ENCODE peak calls at places on chromosomes 12 and 14, in four cellular contexts. S is body of pancreas, W is GM23248, Z is MM.1S. K is an unnamed sample. For H3K9me3 and H3K4me1, the result is how much of the 10 kb centered on the place peaks cover.

GRCh38 chr12:66345212-66345611 is 42.9 kb downstream of the HELB start:
- DNase-seq in S (no peak), W (no peak), Z (no peak), K (no peak)

GRCh38 chr14:77023001-77023996 is 5.2 kb downstream of the IRF2BPL start:
- DNase-seq in Z (no peak), W (peak), S (peak), K (peak)

GRCh38 chr14:39615352-39615751 is 183.1 kb upstream of the FBXO33 start:
- DNase-seq in S (no peak), W (no peak), Z (no peak), K (no peak)

GRCh38 chr12:6871052-6871957 is 1.8 kb downstream of the SPSB2 start:
- DNase-seq in S (no peak), Z (peak), W (peak), K (no peak)

GRCh38 chr14:95294834-95295599 is 24.7 kb downstream of the CLMN start:
- DNase-seq in W (peak), Z (no peak), S (peak), K (no peak)

GRCh38 chr12:1929241-1929984 is 11.0 kb upstream of the CACNA2D4 start:
- DNase-seq in Z (no peak), W (no peak), S (no peak), K (no peak)

GRCh38 chr14:50839048-50839447 is 8.1 kb upstream of the NIN start:
- DNase-seq in S (no peak), Z (peak), W (peak), K (no peak)

GRCh38 chr14:53295985-53296582 is 143.0 kb upstream of the DDHD1 start:
- DNase-seq in Z (peak), W (peak), S (no peak), K (peak)

GRCh38 chr14:104184911-104185499 is 46.6 kb downstream of the KIF26A start:
- DNase-seq in Z (no peak), S (no peak), W (no peak), K (peak)

GRCh38 chr14:65239143-65239672 is 136.9 kb upstream of the MAX start:
- DNase-seq in S (no peak), W (peak), Z (no peak), K (peak)

GRCh38 chr14:89589400-89590128 is 172.5 kb upstream of the FOXN3 start:
- DNase-seq in S (no peak), Z (no peak), W (no peak), K (no peak)
- H3K9me3 ChIP-seq in S (under half), Z (under half), W (under half), K (under half)

GRCh38 chr12:124920353-124920935 is 6.0 kb upstream of the UBC start:
- DNase-seq in S (no peak), W (no peak), Z (no peak), K (no peak)
- H3K4me3 ChIP-seq in S (no peak), W (peak), Z (peak), K (no peak)

GRCh38 chr14:75341639-75342038 is 63.0 kb downstream of the FOS start:
- DNase-seq in S (no peak), Z (no peak), W (peak), K (no peak)
- H3K4me1 ChIP-seq in S (under half), Z (under half), W (under half), K (under half)

DNA sequence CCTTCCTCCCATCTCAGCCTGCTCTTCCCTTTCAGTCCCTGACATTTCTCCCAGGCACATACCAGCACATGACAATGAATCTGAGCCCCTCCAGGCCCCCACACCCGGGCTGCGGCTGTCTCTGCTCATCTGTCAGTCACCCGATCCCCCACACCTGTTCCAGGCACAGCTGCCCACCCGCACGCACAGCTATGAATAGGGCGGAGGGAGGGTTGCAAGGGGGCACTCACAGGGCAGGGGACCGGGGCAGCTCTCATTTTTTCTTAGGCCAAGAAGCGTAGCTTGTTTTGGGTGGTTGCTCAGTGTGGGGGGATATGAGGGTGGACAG is 43.7 kb upstream of the TSPAN9 start:
- DNase-seq in W (no peak), S (no peak), Z (no peak), K (no peak)
- H3K9me3 ChIP-seq in W (under half), S (under half), Z (under half), K (under half)

DNA sequence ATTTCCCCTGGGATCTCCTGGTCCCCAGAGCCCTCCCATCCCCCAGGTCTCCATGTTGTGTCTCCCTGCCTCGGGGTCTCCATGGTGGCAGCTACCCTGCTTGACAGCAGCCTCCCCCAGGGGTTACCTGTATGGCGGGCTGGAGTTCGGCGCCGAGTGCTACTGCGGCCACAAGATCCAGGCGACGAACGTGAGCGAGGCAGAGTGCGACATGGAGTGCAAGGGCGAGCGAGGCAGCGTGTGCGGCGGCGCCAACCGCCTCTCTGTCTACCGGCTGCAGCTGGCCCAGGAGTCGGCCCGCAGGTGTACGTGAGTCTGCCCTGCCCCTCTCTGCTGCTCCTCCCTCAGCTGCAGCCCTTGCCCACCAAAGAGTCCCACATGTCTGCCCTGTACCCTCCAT is 80.9 kb downstream of the WSCD2 start:
- DNase-seq in S (no peak), W (no peak), Z (no peak), K (no peak)
- H3K4me3 ChIP-seq in S (no peak), W (no peak), Z (no peak), K (no peak)

GRCh38 chr12:120692524-120693033 is 5.6 kb downstream of the MLEC start:
- DNase-seq in W (no peak), Z (no peak), S (peak), K (no peak)
- H3K4me1 ChIP-seq in W (under half), Z (under half), S (half or more), K (under half)

GRCh38 chr14:106848330-106849121 is 1322.1 kb downstream of the TMEM121 start:
- DNase-seq in S (peak), W (no peak), Z (no peak), K (no peak)
- H3K9me3 ChIP-seq in S (under half), W (under half), Z (under half), K (under half)

GRCh38 chr12:92049403-92049802 is 96.2 kb downstream of the BTG1 start:
- DNase-seq in Z (no peak), S (no peak), W (no peak), K (no peak)

GRCh38 chr12:92044435-92044834 is 101.2 kb downstream of the BTG1 start:
- DNase-seq in W (no peak), S (no peak), Z (no peak), K (no peak)

GRCh38 chr12:92045852-92046251 is 99.8 kb downstream of the BTG1 start:
- DNase-seq in S (no peak), Z (no peak), W (no peak), K (no peak)

GRCh38 chr12:92047058-92047826 is 98.4 kb downstream of the BTG1 start:
- DNase-seq in W (no peak), S (no peak), Z (no peak), K (no peak)

GRCh38 chr12:92046557-92046956 is 99.1 kb downstream of the BTG1 start:
- DNase-seq in Z (peak), S (no peak), W (no peak), K (no peak)
- H3K4me3 ChIP-seq in Z (peak), S (no peak), W (no peak), K (no peak)